ENCODE peak calls at places on chromosomes 6 and 20, in seven cellular contexts. Q is CD8-positive, alpha-beta T cell; S is T-helper 2 cell; W is head of caudate nucleus; L is AG08395; R is NCI-H2029 treated with DMSO at 0.1 percent for 48 hours; D is posterior cingulate gyrus. H is an unnamed sample.

GRCh38 chr6:170208651-170209353 is 82.1 kb downstream of the DLL1 start:
- DNase-seq in S (no peak), L (no peak), W (peak), Q (peak), D (peak), R (no peak), H (no peak)

GRCh38 chr20:54138427-54138826 is 35.4 kb downstream of the CYP24A1 start:
- DNase-seq in Q (no peak), L (no peak), W (no peak), S (no peak), D (no peak), R (no peak), H (no peak)

GRCh38 chr6:39140556-39141191 is 25.7 kb upstream of the SAYSD1 start:
- DNase-seq in D (no peak), Q (no peak), S (no peak), W (no peak), R (no peak), L (no peak), H (no peak)

GRCh38 chr6:38861957-38862401 is 146.9 kb downstream of the DNAH8 start:
- DNase-seq in S (no peak), Q (no peak), D (no peak), R (no peak), L (no peak), W (no peak), H (no peak)

GRCh38 chr6:44508646-44509045 is 121.1 kb downstream of the CDC5L start:
- DNase-seq in D (no peak), L (peak), S (no peak), R (no peak), Q (no peak), W (no peak), H (no peak)

GRCh38 chr6:79280756-79281155 is 46.3 kb upstream of the HMGN3 start:
- DNase-seq in S (no peak), D (no peak), R (no peak), W (no peak), Q (no peak), L (no peak), H (no peak)

GRCh38 chr6:76774750-76775396 is 688.4 kb downstream of the HTR1B start:
- DNase-seq in W (no peak), R (no peak), L (no peak), D (no peak), S (no peak), Q (no peak), H (peak)

GRCh38 chr6:87700729-87701675 is 1.0 kb downstream of the AKIRIN2 start:
- DNase-seq in W (peak), S (peak), R (peak), L (peak), D (peak), Q (peak), H (peak)

GRCh38 chr6:46059608-46060007 is 43.9 kb upstream of the CLIC5 start:
- DNase-seq in S (no peak), D (no peak), L (no peak), Q (no peak), R (no peak), W (no peak), H (no peak)

GRCh38 chr6:42313941-42314570 is 96.4 kb upstream of the MRPS10 start:
- DNase-seq in D (no peak), S (no peak), Q (no peak), W (no peak), L (no peak), R (no peak), H (no peak)